ENCODE peak calls at places on chromosome 20, in eight cellular contexts. L is dorsolateral prefrontal cortex, I is NB4, D is OCI-LY7, T is heart right ventricle, A is right cardiac atrium, Z is psoas muscle, P is A549. K is an unnamed sample.

GRCh38 chr20:50149481-50150254 is 3.9 kb downstream of the PEDS1 start:
- DNase-seq in Z (peak; percentile 63), T (no peak), A (no peak), L (no peak), I (no peak), D (no peak), P (no peak), K (no peak)

GRCh38 chr20:59745201-59745600 is 140.9 kb downstream of the PHACTR3 start:
- DNase-seq in Z (no peak), T (no peak), P (no peak), L (no peak), A (no peak), I (no peak), D (no peak), K (no peak)

GRCh38 chr20:33859157-33859695 is 48.1 kb downstream of the CHMP4B start:
- DNase-seq in D (peak; percentile 66), P (peak; percentile 39), Z (no peak), T (no peak), L (no peak), A (peak; percentile 50), I (no peak), K (no peak)

GRCh38 chr20:19568128-19568527 is 189.9 kb upstream of the RIN2 start:
- DNase-seq in P (no peak), T (no peak), A (no peak), Z (no peak), I (no peak), D (no peak), L (no peak), K (no peak)

GRCh38 chr20:36408219-36408618 is 102.1 kb downstream of the DLGAP4 start:
- DNase-seq in A (no peak), T (no peak), P (peak; percentile 23), Z (no peak), D (no peak), L (no peak), I (no peak), K (no peak)

GRCh38 chr20:12072945-12073245 is 155.2 kb downstream of the BTBD3 start:
- DNase-seq in A (no peak), Z (no peak), D (no peak), T (no peak), P (no peak), L (no peak), I (no peak), K (peak; percentile 14)

GRCh38 chr20:50439539-50440453 is 70.4 kb upstream of the PTPN1 start:
- DNase-seq in I (no peak), D (no peak), A (no peak), Z (no peak), L (no peak), P (no peak), T (no peak), K (no peak)

GRCh38 chr20:37352611-37352980 is 6.7 kb downstream of the SRC start:
- DNase-seq in L (no peak), P (no peak), Z (no peak), D (no peak), I (no peak), A (peak; percentile 27), T (no peak), K (no peak)

GRCh38 chr20:42366626-42367025 is 748.4 kb upstream of the CHD6 start:
- DNase-seq in I (no peak), P (no peak), T (no peak), A (no peak), L (no peak), D (no peak), Z (no peak), K (no peak)

GRCh38 chr20:22586645-22587310 is 2.4 kb upstream of the FOXA2 start:
- DNase-seq in I (peak; percentile 33), P (peak; percentile 71), D (no peak), A (peak; percentile 70), L (no peak), Z (no peak), T (no peak), K (no peak)

GRCh38 chr20:9514461-9515210 is at the start of gene LAMP5:
- DNase-seq in I (peak; percentile 43), T (no peak), L (no peak), P (no peak), Z (no peak), A (peak; percentile 48), D (no peak), K (no peak)

GRCh38 chr20:49523767-49524360 is 41.4 kb upstream of the KCNB1 start:
- DNase-seq in T (no peak), Z (no peak), P (no peak), D (no peak), L (no peak), I (no peak), A (no peak), K (no peak)

GRCh38 chr20:51529027-51529749 is 13.3 kb downstream of the NFATC2 start:
- DNase-seq in L (no peak), D (no peak), I (no peak), Z (no peak), P (no peak), A (no peak), T (no peak), K (no peak)

GRCh38 chr20:43789593-43789992 is 62.8 kb upstream of the GTSF1L start:
- DNase-seq in A (no peak), I (no peak), P (no peak), D (no peak), T (no peak), Z (no peak), L (no peak), K (no peak)
- H3K4me3 ChIP-seq in A (no peak overlapping the region), I (no peak overlapping the region), P (no peak overlapping the region), D (no peak overlapping the region), T (no peak overlapping the region), Z (no peak overlapping the region), L (no peak overlapping the region), K (no peak overlapping the region)

GRCh38 chr20:25198663-25199363 is 3.3 kb downstream of the ENTPD6 start:
- DNase-seq in A (no peak), L (no peak), P (no peak), D (no peak), Z (no peak), I (no peak), T (no peak), K (no peak)

GRCh38 chr20:25195962-25196700 is 619 bp downstream of the ENTPD6 start:
- DNase-seq in L (no peak), A (no peak), I (no peak), P (peak; percentile 32), T (no peak), D (no peak), Z (no peak), K (no peak)

GRCh38 chr20:25196701-25197120 is 1.2 kb downstream of the ENTPD6 start:
- DNase-seq in A (no peak), P (no peak), I (no peak), Z (no peak), L (no peak), D (no peak), T (no peak), K (no peak)

GRCh38 chr20:25197870-25198190 is 2.3 kb downstream of the ENTPD6 start:
- DNase-seq in Z (no peak), I (no peak), P (no peak), T (no peak), A (no peak), D (no peak), L (no peak), K (no peak)

DNA sequence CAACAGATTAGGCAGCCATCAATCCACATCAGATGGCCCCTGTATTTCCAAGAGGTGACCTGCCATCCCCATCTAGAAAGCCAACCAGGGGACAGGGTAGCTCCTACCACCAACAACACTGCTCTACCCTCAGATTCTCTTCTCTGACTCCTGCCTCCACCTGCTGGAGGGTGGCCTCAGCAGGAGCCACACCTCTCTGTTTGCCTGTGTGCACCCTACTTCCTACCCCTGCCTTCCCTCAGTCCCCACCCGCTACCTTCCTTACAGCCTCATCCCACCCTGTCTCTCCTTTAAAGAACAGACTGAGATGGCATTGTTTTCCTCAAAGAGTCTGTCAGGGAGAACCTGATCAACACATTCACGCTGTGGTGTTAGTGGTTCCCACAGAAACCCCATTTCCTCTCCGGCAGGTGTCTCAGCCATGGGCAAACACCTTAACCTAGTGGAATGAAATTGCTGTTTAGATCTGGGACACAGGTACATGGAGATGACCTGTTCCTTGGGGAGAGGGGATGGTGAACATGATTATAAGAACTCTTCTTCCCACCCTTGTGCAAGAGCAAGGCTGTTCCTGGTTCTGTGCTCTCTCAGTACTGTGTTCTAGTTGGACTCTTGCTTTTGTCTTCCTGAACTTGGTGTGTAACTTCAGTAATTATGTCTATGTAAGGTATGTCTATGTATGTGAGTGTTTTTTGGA is 1.8 kb downstream of the ENTPD6 start:
- DNase-seq in Z (no peak), P (no peak), I (no peak), D (no peak), A (no peak), L (no peak), T (no peak), K (no peak)
- H3K4me3 ChIP-seq in Z (no peak overlapping the region), P (peak overlapping the region; percentile 95), I (no peak overlapping the region), D (no peak overlapping the region), A (peak overlapping the region; percentile 78), L (peak overlapping the region; percentile 97), T (no peak overlapping the region), K (peak overlapping the region; percentile 98)

DNA sequence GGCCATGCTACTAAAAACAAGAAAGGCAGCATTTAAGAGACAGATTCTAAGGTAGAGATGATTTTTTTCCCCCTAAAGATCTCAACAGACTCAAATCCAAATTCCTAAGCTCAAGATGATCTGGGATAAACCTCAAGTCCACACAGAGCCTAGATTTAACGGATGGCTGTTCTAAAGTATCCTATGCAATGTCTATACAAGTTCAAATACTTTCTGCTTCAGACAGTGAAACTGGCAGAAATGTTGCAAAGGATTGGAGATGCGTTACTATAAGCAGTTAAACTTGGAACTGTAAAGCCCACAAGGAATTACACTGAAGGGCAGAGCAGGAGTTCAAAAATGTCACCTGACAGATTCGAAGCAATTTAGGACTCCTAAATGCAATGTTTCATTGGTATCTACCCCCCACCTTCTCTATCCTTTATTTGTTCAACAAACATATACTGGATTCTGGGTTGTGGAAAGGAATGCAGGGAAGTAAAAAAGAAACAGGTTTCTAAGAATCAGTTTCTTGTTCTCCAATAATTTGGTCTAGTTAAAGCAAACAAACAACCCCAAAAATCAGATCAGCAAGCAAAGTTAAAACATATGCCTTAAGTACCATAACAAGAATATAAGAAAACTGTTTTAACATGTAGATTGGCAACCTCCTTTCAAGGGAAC is 1.6 kb downstream of the DNAAF9 start:
- DNase-seq in L (no peak), T (no peak), P (no peak), D (no peak), I (peak; percentile 11), Z (no peak), A (no peak), K (no peak)
- H3K4me3 ChIP-seq in L (peak overlapping the region; percentile 96), T (peak overlapping the region; percentile 94), P (peak overlapping the region; percentile 83), D (no peak overlapping the region), I (peak overlapping the region; percentile 89), Z (peak overlapping the region; percentile 75), A (peak overlapping the region; percentile 99), K (peak overlapping the region; percentile 66)

GRCh38 chr20:4170621-4171537 is 155.5 kb upstream of the RNF24 start:
- DNase-seq in A (no peak), D (no peak), P (no peak), Z (no peak), I (no peak), T (no peak), L (no peak), K (no peak)

GRCh38 chr20:4169360-4170214 is 154.2 kb upstream of the RNF24 start:
- DNase-seq in T (no peak), P (no peak), I (no peak), Z (no peak), L (no peak), D (no peak), A (no peak), K (no peak)

GRCh38 chr20:4174909-4175308 is 159.6 kb upstream of the RNF24 start:
- DNase-seq in L (no peak), T (no peak), D (no peak), I (no peak), Z (no peak), A (no peak), P (no peak), K (no peak)

GRCh38 chr20:4173142-4173541 is 157.8 kb upstream of the RNF24 start:
- DNase-seq in D (no peak), A (no peak), Z (no peak), L (no peak), I (no peak), T (no peak), P (no peak), K (no peak)

GRCh38 chr20:4171538-4172116 is 156.3 kb upstream of the RNF24 start:
- DNase-seq in P (peak; percentile 75), L (no peak), I (no peak), A (no peak), T (no peak), D (no peak), Z (no peak), K (no peak)
- H3K4me3 ChIP-seq in P (peak overlapping the region; percentile 50), L (peak overlapping the region; percentile 77), I (no peak overlapping the region), A (peak overlapping the region; percentile 29), T (peak overlapping the region; percentile 41), D (no peak overlapping the region), Z (peak overlapping the region; percentile 64), K (peak overlapping the region; percentile 43)